ENCODE peak calls at places on chromosomes 11 and 22, in six cellular contexts. X, M, S, G, Q and T are unnamed samples. For H3K79me2, the result is how much of the 10 kb centered on the place peaks cover.

GRCh38 chr11:11450744-11451362 is 97.8 kb upstream of the CSNK2A3 start:
- DNase-seq in X (peak), M (no peak), S (peak), G (no peak), Q (peak), T (peak)

GRCh38 chr11:91239359-91239758 is 985.3 kb upstream of the FAT3 start:
- DNase-seq in X (peak), M (no peak), S (peak), G (peak), Q (no peak), T (no peak)

GRCh38 chr11:34427171-34427805 is 11.4 kb upstream of the CAT start:
- DNase-seq in X (peak), M (peak), S (peak), G (no peak), Q (peak), T (peak)

GRCh38 chr11:130161441-130161840 is 1.9 kb downstream of the ST14 start:
- DNase-seq in X (no peak), M (no peak), S (no peak), G (no peak), Q (no peak), T (no peak)

GRCh38 chr22:37442537-37442936 is 15.3 kb upstream of the ELFN2 start:
- DNase-seq in X (peak), M (peak), S (no peak), G (no peak), Q (peak), T (peak)

GRCh38 chr22:21624120-21624879 is 5.5 kb downstream of the YDJC start:
- DNase-seq in X (peak), M (no peak), S (peak), G (peak), Q (no peak), T (peak)

GRCh38 chr11:112525270-112525669 is 264.6 kb upstream of the PLET1 start:
- DNase-seq in X (peak), M (no peak), S (no peak), G (no peak), Q (peak), T (peak)

GRCh38 chr11:45021692-45022130 is 71.0 kb upstream of the TP53I11 start:
- DNase-seq in X (no peak), M (no peak), S (peak), G (peak), Q (peak), T (peak)

GRCh38 chr11:33015621-33016551 is at the start of gene DEPDC7:
- DNase-seq in X (peak), M (peak), S (peak), G (peak), Q (peak), T (peak)

GRCh38 chr22:39290724-39291161 is 28.7 kb downstream of the RPL3 start:
- DNase-seq in X (peak), M (peak), S (no peak), G (no peak), Q (peak), T (peak)

GRCh38 chr22:50305658-50306566 is 1.5 kb downstream of the PLXNB2 start:
- DNase-seq in X (peak), M (no peak), S (peak), G (peak), Q (peak), T (peak)

GRCh38 chr11:44840526-44840925 is 110.2 kb downstream of the TP53I11 start:
- DNase-seq in X (peak), M (no peak), S (no peak), G (no peak), Q (peak), T (peak)

GRCh38 chr11:120827820-120828219 is 196.1 kb upstream of the TBCEL start:
- DNase-seq in X (no peak), M (no peak), S (no peak), G (no peak), Q (no peak), T (no peak)

GRCh38 chr22:49858827-49859226 is 5.2 kb downstream of the ZBED4 start:
- DNase-seq in X (no peak), M (no peak), S (no peak), G (no peak), Q (no peak), T (no peak)

GRCh38 chr11:1403721-1404460 is 14.2 kb downstream of the BRSK2 start:
- DNase-seq in X (no peak), M (no peak), S (no peak), G (no peak), Q (no peak), T (no peak)

GRCh38 chr11:59187020-59187419 is 15.1 kb downstream of the DTX4 start:
- DNase-seq in X (no peak), M (no peak), S (no peak), G (no peak), Q (no peak), T (no peak)

GRCh38 chr11:46356911-46357482 is 9.7 kb downstream of the DGKZ start:
- DNase-seq in X (peak), M (no peak), S (peak), G (no peak), Q (peak), T (peak)
- H3K79me2 ChIP-seq in X (half or more), M (under half), S (under half), G (half or more), Q (half or more), T (under half)

GRCh38 chr11:118768715-118769114 is 22.2 kb downstream of the DDX6 start:
- DNase-seq in X (no peak), M (peak), S (no peak), G (no peak), Q (no peak), T (no peak)

GRCh38 chr11:118774032-118774431 is 16.9 kb downstream of the DDX6 start:
- DNase-seq in X (no peak), M (no peak), S (no peak), G (no peak), Q (no peak), T (no peak)

GRCh38 chr11:118766035-118766434 is 24.9 kb downstream of the DDX6 start:
- DNase-seq in X (no peak), M (no peak), S (no peak), G (no peak), Q (no peak), T (no peak)

GRCh38 chr11:118771481-118772278 is 19.3 kb downstream of the DDX6 start:
- DNase-seq in X (no peak), M (no peak), S (no peak), G (no peak), Q (no peak), T (no peak)
- H3K79me2 ChIP-seq in X (half or more), M (half or more), S (half or more), G (half or more), Q (half or more), T (half or more)

DNA sequence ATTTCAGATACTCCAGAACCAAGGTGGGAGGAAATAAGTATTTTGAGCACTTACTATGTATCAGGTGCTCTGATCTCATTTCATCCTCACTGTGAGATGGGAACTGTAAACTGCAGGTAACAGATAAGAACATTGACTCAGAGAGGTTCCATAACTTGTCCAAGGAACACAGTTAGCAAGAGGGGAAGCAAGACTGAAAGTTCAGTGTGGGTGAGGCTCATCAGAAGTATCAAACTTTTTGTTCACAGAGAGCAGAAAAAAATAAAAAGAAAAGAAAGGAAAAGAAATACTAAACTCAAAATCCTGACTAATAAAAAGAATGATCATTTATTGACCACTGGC is 37.1 kb downstream of the RAB30 start:
- DNase-seq in X (no peak), M (no peak), S (no peak), G (no peak), Q (no peak), T (no peak)
- H3K79me2 ChIP-seq in X (under half), M (under half), S (under half), G (under half), Q (half or more), T (under half)

GRCh38 chr11:12801976-12802375 is 127.8 kb downstream of the TEAD1 start:
- DNase-seq in X (peak), M (no peak), S (no peak), G (no peak), Q (no peak), T (no peak)
- H3K79me2 ChIP-seq in X (half or more), M (under half), S (half or more), G (half or more), Q (half or more), T (half or more)

DNA sequence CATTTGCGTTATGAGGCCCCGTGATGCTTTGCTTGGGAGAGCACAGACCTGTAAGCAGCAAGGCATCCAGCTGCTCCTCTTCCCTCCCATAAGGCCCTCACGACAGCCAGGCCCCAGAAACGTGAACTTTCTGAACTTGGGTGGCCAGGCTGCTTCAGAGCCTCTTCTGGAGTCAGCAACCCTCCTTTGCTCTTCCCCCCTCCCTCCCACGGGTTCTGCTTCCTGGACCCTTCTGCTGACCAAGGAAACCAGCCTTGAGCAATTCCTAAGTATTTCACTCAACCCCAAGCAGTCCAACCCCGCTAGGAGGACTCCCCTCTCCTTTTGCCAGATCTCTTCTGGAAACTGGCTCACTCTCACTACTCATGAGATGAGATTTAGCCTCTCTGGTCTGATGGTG is 86.1 kb downstream of the UBASH3B start:
- DNase-seq in X (no peak), M (no peak), S (no peak), G (no peak), Q (no peak), T (peak)
- H3K79me2 ChIP-seq in X (half or more), M (under half), S (under half), G (under half), Q (half or more), T (under half)

GRCh38 chr22:28893810-28894209 is 10.4 kb downstream of the ZNRF3 start:
- DNase-seq in X (no peak), M (no peak), S (no peak), G (no peak), Q (no peak), T (no peak)
- H3K79me2 ChIP-seq in X (half or more), M (half or more), S (half or more), G (half or more), Q (half or more), T (under half)

GRCh38 chr11:65421204-65422103 is 1.1 kb upstream of the NEAT1 start:
- DNase-seq in X (peak), M (peak), S (peak), G (peak), Q (peak), T (peak)
- H3K79me2 ChIP-seq in X (half or more), M (half or more), S (under half), G (under half), Q (half or more), T (half or more)

DNA sequence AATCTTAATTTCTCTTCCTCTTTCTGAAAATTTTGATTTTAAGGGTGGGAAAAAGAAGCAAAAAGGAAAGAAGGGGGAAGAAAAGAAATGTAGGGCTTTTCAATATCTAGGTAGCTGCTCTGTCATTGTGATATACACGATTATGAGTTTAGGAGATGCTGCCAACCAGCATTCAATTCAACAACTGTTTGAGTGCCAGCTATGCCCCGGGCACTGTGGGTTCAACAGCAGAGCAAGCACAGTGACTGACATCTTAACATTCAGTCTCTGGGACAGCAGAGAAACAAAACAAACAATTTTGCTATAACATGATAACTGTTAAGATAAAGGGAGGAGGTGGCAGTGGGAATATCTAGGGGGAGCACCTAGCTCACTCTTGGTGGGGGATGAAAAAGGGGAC is 91.6 kb downstream of the DBX1 start:
- DNase-seq in X (no peak), M (no peak), S (no peak), G (no peak), Q (no peak), T (no peak)
- H3K79me2 ChIP-seq in X (under half), M (under half), S (under half), G (under half), Q (under half), T (under half)